ENCODE peak calls at places on chromosomes 13 and 19, in nine cellular contexts. Q is stimulated activated CD8-positive, alpha-beta memory T cell treated with anti-CD3 and anti-CD28 coated beads, Interleukin-7, amount 100 ng/mL, for 4 hours; J is substantia nigra; I is SK-N-DZ; T is astrocyte of the hippocampus; B is transverse colon; N is fibroblast of the conjunctiva; O is hepatocyte; G is nephron progenitor cell. H is an unnamed sample.

GRCh38 chr13:113669871-113670341 is 2.9 kb downstream of the GRK1 start:
- DNase-seq in Q (no peak), J (no peak), I (no peak), T (no peak), B (peak), N (no peak), O (no peak), G (no peak), H (no peak)

GRCh38 chr13:89688908-89689307 is 1658.6 kb upstream of the MIR17HG start:
- DNase-seq in Q (no peak), J (peak), I (no peak), T (no peak), B (no peak), N (peak), O (no peak), G (no peak), H (no peak)

GRCh38 chr13:111121421-111121820 is 6.3 kb downstream of the ARHGEF7 start:
- DNase-seq in Q (no peak), J (no peak), I (no peak), T (no peak), B (no peak), N (no peak), O (no peak), G (no peak), H (no peak)

GRCh38 chr19:3292958-3293529 is 68.6 kb downstream of the CELF5 start:
- DNase-seq in Q (no peak), J (no peak), I (no peak), T (no peak), B (peak), N (no peak), O (no peak), G (no peak), H (no peak)

GRCh38 chr19:54231077-54231931 is 8.5 kb upstream of the LILRB3 start:
- DNase-seq in Q (peak), J (peak), I (peak), T (peak), B (peak), N (peak), O (peak), G (peak), H (no peak)

GRCh38 chr13:40115456-40115855 is 460.0 kb downstream of the COG6 start:
- DNase-seq in Q (no peak), J (no peak), I (no peak), T (peak), B (no peak), N (no peak), O (no peak), G (no peak), H (no peak)

GRCh38 chr13:29934531-29935308 is 84.3 kb upstream of the UBL3 start:
- DNase-seq in Q (no peak), J (no peak), I (no peak), T (no peak), B (no peak), N (no peak), O (peak), G (no peak), H (no peak)

GRCh38 chr19:55258476-55258827 is 365 bp downstream of the PPP6R1 start:
- DNase-seq in Q (peak), J (no peak), I (no peak), T (no peak), B (no peak), N (no peak), O (peak), G (peak), H (no peak)

GRCh38 chr13:99525967-99526366 is 24.7 kb downstream of the TM9SF2 start:
- DNase-seq in Q (no peak), J (no peak), I (no peak), T (no peak), B (no peak), N (no peak), O (no peak), G (no peak), H (no peak)

GRCh38 chr13:23617551-23618014 is 47.4 kb downstream of the TNFRSF19 start:
- DNase-seq in Q (no peak), J (no peak), I (no peak), T (peak), B (no peak), N (peak), O (no peak), G (no peak), H (no peak)

GRCh38 chr19:2503521-2504109 is 27.7 kb downstream of the GADD45B start:
- DNase-seq in Q (peak), J (no peak), I (no peak), T (peak), B (no peak), N (peak), O (peak), G (no peak), H (no peak)

GRCh38 chr19:791605-792360 is 5.5 kb upstream of the PTBP1 start:
- DNase-seq in Q (no peak), J (no peak), I (no peak), T (no peak), B (no peak), N (no peak), O (no peak), G (no peak), H (no peak)

GRCh38 chr13:50592412-50593145 is 250.9 kb downstream of the DLEU7 start:
- DNase-seq in Q (no peak), J (no peak), I (no peak), T (peak), B (no peak), N (no peak), O (no peak), G (no peak), H (no peak)

GRCh38 chr13:97256343-97256783 is 34.2 kb downstream of the MBNL2 start:
- DNase-seq in Q (no peak), J (no peak), I (no peak), T (peak), B (no peak), N (peak), O (peak), G (no peak), H (no peak)

GRCh38 chr13:43303040-43303729 is 279.8 kb downstream of the DNAJC15 start:
- DNase-seq in Q (no peak), J (peak), I (peak), T (peak), B (peak), N (peak), O (peak), G (peak), H (no peak)

GRCh38 chr13:24684600-24684998 is 4.4 kb downstream of the ATP12A start:
- DNase-seq in Q (peak), J (no peak), I (no peak), T (peak), B (no peak), N (no peak), O (no peak), G (no peak), H (no peak)

GRCh38 chr19:42024622-42025111 is 30.6 kb upstream of the ATP1A3 start:
- DNase-seq in Q (no peak), J (peak), I (no peak), T (peak), B (peak), N (no peak), O (peak), G (no peak), H (no peak)

GRCh38 chr13:106083620-106084350 is 451.7 kb downstream of the EFNB2 start:
- DNase-seq in Q (no peak), J (no peak), I (no peak), T (peak), B (peak), N (peak), O (peak), G (no peak), H (no peak)

GRCh38 chr13:87368639-87369038 is 302.5 kb upstream of the SLITRK5 start:
- DNase-seq in Q (no peak), J (no peak), I (no peak), T (no peak), B (no peak), N (no peak), O (no peak), G (no peak), H (no peak)

GRCh38 chr13:51234676-51235075 is 12.5 kb downstream of the FAM124A start:
- DNase-seq in Q (no peak), J (no peak), I (no peak), T (no peak), B (no peak), N (no peak), O (no peak), G (no peak), H (no peak)

GRCh38 chr13:85985791-85986190 is 186.6 kb upstream of the SLITRK6 start:
- DNase-seq in Q (no peak), J (no peak), I (no peak), T (peak), B (no peak), N (peak), O (no peak), G (no peak), H (no peak)

GRCh38 chr13:48318014-48318713 is 14.6 kb downstream of the RB1 start:
- DNase-seq in Q (no peak), J (no peak), I (no peak), T (peak), B (no peak), N (no peak), O (no peak), G (no peak), H (no peak)

GRCh38 chr13:96020941-96021340 is 32.3 kb downstream of the UGGT2 start:
- DNase-seq in Q (no peak), J (no peak), I (no peak), T (no peak), B (no peak), N (no peak), O (peak), G (no peak), H (no peak)

GRCh38 chr19:16930753-16931152 is 42.0 kb downstream of the F2RL3 start:
- DNase-seq in Q (no peak), J (no peak), I (no peak), T (no peak), B (no peak), N (no peak), O (no peak), G (no peak), H (no peak)

GRCh38 chr19:17406039-17406886 is 833 bp upstream of the BST2 start:
- DNase-seq in Q (no peak), J (peak), I (no peak), T (peak), B (peak), N (no peak), O (no peak), G (no peak), H (no peak)

GRCh38 chr19:15223649-15224371 is 8.4 kb downstream of the EPHX3 start:
- DNase-seq in Q (no peak), J (no peak), I (no peak), T (peak), B (no peak), N (no peak), O (no peak), G (no peak), H (no peak)

GRCh38 chr19:53357821-53358581 is 7.5 kb upstream of the ZNF525 start:
- DNase-seq in Q (no peak), J (no peak), I (no peak), T (no peak), B (no peak), N (no peak), O (no peak), G (no peak), H (no peak)

GRCh38 chr13:82947121-82948077 is 934.9 kb downstream of the SLITRK1 start:
- DNase-seq in Q (no peak), J (no peak), I (no peak), T (no peak), B (no peak), N (no peak), O (no peak), G (no peak), H (no peak)

GRCh38 chr19:2246801-2247361 is 2.2 kb upstream of the AMH start:
- DNase-seq in Q (no peak), J (peak), I (no peak), T (peak), B (no peak), N (no peak), O (no peak), G (no peak), H (no peak)

GRCh38 chr19:28468701-28469459 is 744.1 kb downstream of the UQCRFS1 start:
- DNase-seq in Q (peak), J (no peak), I (no peak), T (peak), B (peak), N (no peak), O (peak), G (peak), H (no peak)

GRCh38 chr19:52527954-52528326 is 472 bp downstream of the ZNF808 start:
- DNase-seq in Q (no peak), J (no peak), I (no peak), T (no peak), B (peak), N (no peak), O (peak), G (peak), H (no peak)

GRCh38 chr19:35352448-35353304 is 5.0 kb downstream of the FFAR1 start:
- DNase-seq in Q (peak), J (peak), I (peak), T (peak), B (peak), N (peak), O (peak), G (peak), H (peak)

GRCh38 chr19:29278716-29279115 is 65.8 kb upstream of the UQCRFS1 start:
- DNase-seq in Q (no peak), J (no peak), I (no peak), T (no peak), B (no peak), N (no peak), O (no peak), G (no peak), H (no peak)

H was measured in GM12878.